ENCODE peak calls at places on chromosomes 5 and 9, in ten cellular contexts. One of them, this sample, is unnamed.

GRCh38 chr9:134694714-134695113 is 53.1 kb downstream of the COL5A1 start:
- DNase-seq in Calu3: no peak
- DNase-seq in anterior cingulate cortex: no peak
- DNase-seq in NCI-H2107: no peak
- DNase-seq in naive thymus-derived CD8-positive, alpha-beta T cell: no peak
- DNase-seq in fibroblast of lung: no peak
- DNase-seq in activated CD4-positive, alpha-beta T cell treated with anti-CD3 and anti-CD28 coated beads for 1 hour: no peak
- DNase-seq in transverse colon: no peak
- DNase-seq in mammary epithelial cell: no peak
- DNase-seq in endothelial cell: no peak
- DNase-seq in this sample: no peak

GRCh38 chr5:53008751-53009150 is 19.6 kb downstream of the ITGA2 start:
- DNase-seq in anterior cingulate cortex: no peak
- DNase-seq in activated CD4-positive, alpha-beta T cell treated with anti-CD3 and anti-CD28 coated beads for 1 hour: no peak
- DNase-seq in NCI-H2107: no peak
- DNase-seq in naive thymus-derived CD8-positive, alpha-beta T cell: no peak
- DNase-seq in transverse colon: no peak
- DNase-seq in endothelial cell: no peak
- DNase-seq in Calu3: no peak
- DNase-seq in mammary epithelial cell: peak; percentile 85
- DNase-seq in fibroblast of lung: no peak
- DNase-seq in this sample: no peak

GRCh38 chr5:67202830-67203229 is 6.2 kb upstream of the CD180 start:
- DNase-seq in fibroblast of lung: no peak
- DNase-seq in transverse colon: no peak
- DNase-seq in anterior cingulate cortex: no peak
- DNase-seq in mammary epithelial cell: peak; percentile 42
- DNase-seq in Calu3: no peak
- DNase-seq in endothelial cell: no peak
- DNase-seq in activated CD4-positive, alpha-beta T cell treated with anti-CD3 and anti-CD28 coated beads for 1 hour: no peak
- DNase-seq in NCI-H2107: no peak
- DNase-seq in naive thymus-derived CD8-positive, alpha-beta T cell: no peak
- DNase-seq in this sample: peak; percentile 25

GRCh38 chr5:59036274-59036961 is 453.5 kb downstream of the RAB3C start:
- DNase-seq in naive thymus-derived CD8-positive, alpha-beta T cell: peak; percentile 46
- DNase-seq in Calu3: peak; percentile 17
- DNase-seq in activated CD4-positive, alpha-beta T cell treated with anti-CD3 and anti-CD28 coated beads for 1 hour: peak; percentile 16
- DNase-seq in endothelial cell: no peak
- DNase-seq in mammary epithelial cell: peak; percentile 93
- DNase-seq in fibroblast of lung: peak; percentile 99
- DNase-seq in NCI-H2107: no peak
- DNase-seq in transverse colon: peak; percentile 23
- DNase-seq in anterior cingulate cortex: no peak
- DNase-seq in this sample: no peak

GRCh38 chr9:84804948-84805694 is 135.6 kb downstream of the NTRK2 start:
- DNase-seq in endothelial cell: no peak
- DNase-seq in mammary epithelial cell: no peak
- DNase-seq in NCI-H2107: no peak
- DNase-seq in anterior cingulate cortex: no peak
- DNase-seq in activated CD4-positive, alpha-beta T cell treated with anti-CD3 and anti-CD28 coated beads for 1 hour: no peak
- DNase-seq in naive thymus-derived CD8-positive, alpha-beta T cell: no peak
- DNase-seq in Calu3: no peak
- DNase-seq in transverse colon: no peak
- DNase-seq in fibroblast of lung: no peak
- DNase-seq in this sample: no peak

GRCh38 chr5:36739751-36740221 is 133.4 kb downstream of the SLC1A3 start:
- DNase-seq in NCI-H2107: peak; percentile 50
- DNase-seq in anterior cingulate cortex: no peak
- DNase-seq in mammary epithelial cell: peak; percentile 55
- DNase-seq in endothelial cell: peak; percentile 89
- DNase-seq in naive thymus-derived CD8-positive, alpha-beta T cell: peak; percentile 67
- DNase-seq in transverse colon: peak; percentile 86
- DNase-seq in Calu3: peak; percentile 83
- DNase-seq in fibroblast of lung: peak; percentile 77
- DNase-seq in activated CD4-positive, alpha-beta T cell treated with anti-CD3 and anti-CD28 coated beads for 1 hour: peak; percentile 32
- DNase-seq in this sample: peak; percentile 69

GRCh38 chr5:919356-920000 is 26.8 kb downstream of the TRIP13 start:
- DNase-seq in fibroblast of lung: no peak
- DNase-seq in NCI-H2107: no peak
- DNase-seq in naive thymus-derived CD8-positive, alpha-beta T cell: no peak
- DNase-seq in anterior cingulate cortex: no peak
- DNase-seq in endothelial cell: no peak
- DNase-seq in activated CD4-positive, alpha-beta T cell treated with anti-CD3 and anti-CD28 coated beads for 1 hour: no peak
- DNase-seq in transverse colon: no peak
- DNase-seq in Calu3: no peak
- DNase-seq in mammary epithelial cell: no peak
- DNase-seq in this sample: no peak

GRCh38 chr5:56147106-56147505 is 86.0 kb downstream of the ANKRD55 start:
- DNase-seq in Calu3: no peak
- DNase-seq in naive thymus-derived CD8-positive, alpha-beta T cell: no peak
- DNase-seq in anterior cingulate cortex: no peak
- DNase-seq in fibroblast of lung: no peak
- DNase-seq in mammary epithelial cell: no peak
- DNase-seq in endothelial cell: no peak
- DNase-seq in activated CD4-positive, alpha-beta T cell treated with anti-CD3 and anti-CD28 coated beads for 1 hour: no peak
- DNase-seq in NCI-H2107: no peak
- DNase-seq in transverse colon: no peak
- DNase-seq in this sample: no peak

GRCh38 chr5:79831910-79832309 is 142.3 kb downstream of the CMYA5 start:
- DNase-seq in NCI-H2107: no peak
- DNase-seq in naive thymus-derived CD8-positive, alpha-beta T cell: no peak
- DNase-seq in fibroblast of lung: no peak
- DNase-seq in endothelial cell: no peak
- DNase-seq in anterior cingulate cortex: no peak
- DNase-seq in transverse colon: no peak
- DNase-seq in Calu3: no peak
- DNase-seq in activated CD4-positive, alpha-beta T cell treated with anti-CD3 and anti-CD28 coated beads for 1 hour: no peak
- DNase-seq in mammary epithelial cell: no peak
- DNase-seq in this sample: no peak

GRCh38 chr5:138282918-138283742 is 8.7 kb upstream of the GFRA3 start:
- DNase-seq in fibroblast of lung: peak; percentile 65
- DNase-seq in endothelial cell: peak; percentile 63
- DNase-seq in anterior cingulate cortex: no peak
- DNase-seq in NCI-H2107: no peak
- DNase-seq in transverse colon: peak; percentile 16
- DNase-seq in Calu3: peak; percentile 50
- DNase-seq in activated CD4-positive, alpha-beta T cell treated with anti-CD3 and anti-CD28 coated beads for 1 hour: no peak
- DNase-seq in naive thymus-derived CD8-positive, alpha-beta T cell: no peak
- DNase-seq in mammary epithelial cell: peak; percentile 37
- DNase-seq in this sample: no peak

GRCh38 chr9:130779153-130779855 is 55.8 kb upstream of the ABL1 start:
- DNase-seq in transverse colon: no peak
- DNase-seq in Calu3: no peak
- DNase-seq in fibroblast of lung: peak; percentile 54
- DNase-seq in endothelial cell: no peak
- DNase-seq in anterior cingulate cortex: no peak
- DNase-seq in NCI-H2107: no peak
- DNase-seq in mammary epithelial cell: no peak
- DNase-seq in activated CD4-positive, alpha-beta T cell treated with anti-CD3 and anti-CD28 coated beads for 1 hour: no peak
- DNase-seq in naive thymus-derived CD8-positive, alpha-beta T cell: no peak
- DNase-seq in this sample: no peak

GRCh38 chr5:151812757-151813309 is 41.1 kb downstream of the G3BP1 start:
- DNase-seq in Calu3: no peak
- DNase-seq in NCI-H2107: no peak
- DNase-seq in mammary epithelial cell: no peak
- DNase-seq in naive thymus-derived CD8-positive, alpha-beta T cell: no peak
- DNase-seq in anterior cingulate cortex: no peak
- DNase-seq in fibroblast of lung: peak; percentile 43
- DNase-seq in transverse colon: no peak
- DNase-seq in endothelial cell: no peak
- DNase-seq in activated CD4-positive, alpha-beta T cell treated with anti-CD3 and anti-CD28 coated beads for 1 hour: no peak
- DNase-seq in this sample: no peak

GRCh38 chr5:58019614-58020013 is 440.3 kb downstream of the PLK2 start:
- DNase-seq in Calu3: no peak
- DNase-seq in naive thymus-derived CD8-positive, alpha-beta T cell: no peak
- DNase-seq in fibroblast of lung: no peak
- DNase-seq in endothelial cell: no peak
- DNase-seq in NCI-H2107: no peak
- DNase-seq in anterior cingulate cortex: no peak
- DNase-seq in activated CD4-positive, alpha-beta T cell treated with anti-CD3 and anti-CD28 coated beads for 1 hour: no peak
- DNase-seq in mammary epithelial cell: no peak
- DNase-seq in transverse colon: peak; percentile 12
- DNase-seq in this sample: no peak

GRCh38 chr9:85172001-85172978 is 502.8 kb downstream of the NTRK2 start:
- DNase-seq in mammary epithelial cell: peak; percentile 93
- DNase-seq in NCI-H2107: no peak
- DNase-seq in anterior cingulate cortex: no peak
- DNase-seq in fibroblast of lung: no peak
- DNase-seq in Calu3: no peak
- DNase-seq in activated CD4-positive, alpha-beta T cell treated with anti-CD3 and anti-CD28 coated beads for 1 hour: no peak
- DNase-seq in naive thymus-derived CD8-positive, alpha-beta T cell: no peak
- DNase-seq in transverse colon: no peak
- DNase-seq in endothelial cell: no peak
- DNase-seq in this sample: no peak

GRCh38 chr5:74429495-74429894 is 211.0 kb downstream of the ENC1 start:
- DNase-seq in fibroblast of lung: no peak
- DNase-seq in anterior cingulate cortex: no peak
- DNase-seq in NCI-H2107: no peak
- DNase-seq in transverse colon: no peak
- DNase-seq in naive thymus-derived CD8-positive, alpha-beta T cell: no peak
- DNase-seq in activated CD4-positive, alpha-beta T cell treated with anti-CD3 and anti-CD28 coated beads for 1 hour: no peak
- DNase-seq in mammary epithelial cell: no peak
- DNase-seq in endothelial cell: no peak
- DNase-seq in Calu3: no peak
- DNase-seq in this sample: no peak

GRCh38 chr5:36701085-36701691 is 94.8 kb downstream of the SLC1A3 start:
- DNase-seq in anterior cingulate cortex: no peak
- DNase-seq in Calu3: no peak
- DNase-seq in endothelial cell: no peak
- DNase-seq in naive thymus-derived CD8-positive, alpha-beta T cell: no peak
- DNase-seq in activated CD4-positive, alpha-beta T cell treated with anti-CD3 and anti-CD28 coated beads for 1 hour: no peak
- DNase-seq in mammary epithelial cell: no peak
- DNase-seq in transverse colon: no peak
- DNase-seq in NCI-H2107: no peak
- DNase-seq in fibroblast of lung: peak; percentile 47
- DNase-seq in this sample: no peak

GRCh38 chr5:160192424-160192823 is 36.9 kb upstream of the FABP6 start:
- DNase-seq in transverse colon: no peak
- DNase-seq in activated CD4-positive, alpha-beta T cell treated with anti-CD3 and anti-CD28 coated beads for 1 hour: no peak
- DNase-seq in Calu3: no peak
- DNase-seq in NCI-H2107: no peak
- DNase-seq in anterior cingulate cortex: no peak
- DNase-seq in fibroblast of lung: no peak
- DNase-seq in naive thymus-derived CD8-positive, alpha-beta T cell: no peak
- DNase-seq in mammary epithelial cell: no peak
- DNase-seq in endothelial cell: no peak
- DNase-seq in this sample: no peak

GRCh38 chr5:106481375-106481774 is 1189.4 kb downstream of the EFNA5 start:
- DNase-seq in NCI-H2107: no peak
- DNase-seq in activated CD4-positive, alpha-beta T cell treated with anti-CD3 and anti-CD28 coated beads for 1 hour: no peak
- DNase-seq in fibroblast of lung: peak; percentile 23
- DNase-seq in anterior cingulate cortex: no peak
- DNase-seq in Calu3: no peak
- DNase-seq in naive thymus-derived CD8-positive, alpha-beta T cell: no peak
- DNase-seq in mammary epithelial cell: no peak
- DNase-seq in transverse colon: no peak
- DNase-seq in endothelial cell: no peak
- DNase-seq in this sample: no peak

GRCh38 chr9:117414220-117414905 is 494 bp downstream of the ASTN2 start:
- DNase-seq in transverse colon: no peak
- DNase-seq in naive thymus-derived CD8-positive, alpha-beta T cell: no peak
- DNase-seq in anterior cingulate cortex: no peak
- DNase-seq in activated CD4-positive, alpha-beta T cell treated with anti-CD3 and anti-CD28 coated beads for 1 hour: no peak
- DNase-seq in Calu3: peak; percentile 1
- DNase-seq in mammary epithelial cell: peak; percentile 18
- DNase-seq in fibroblast of lung: no peak
- DNase-seq in NCI-H2107: no peak
- DNase-seq in endothelial cell: peak; percentile 46
- DNase-seq in this sample: no peak

GRCh38 chr5:173778784-173779304 is 109.3 kb upstream of the CPEB4 start:
- DNase-seq in Calu3: peak; percentile 40
- DNase-seq in mammary epithelial cell: no peak
- DNase-seq in activated CD4-positive, alpha-beta T cell treated with anti-CD3 and anti-CD28 coated beads for 1 hour: no peak
- DNase-seq in anterior cingulate cortex: no peak
- DNase-seq in endothelial cell: no peak
- DNase-seq in naive thymus-derived CD8-positive, alpha-beta T cell: no peak
- DNase-seq in transverse colon: no peak
- DNase-seq in fibroblast of lung: peak; percentile 41
- DNase-seq in NCI-H2107: no peak
- DNase-seq in this sample: no peak

GRCh38 chr9:89811896-89812450 is 207.2 kb downstream of the GADD45G start:
- DNase-seq in NCI-H2107: no peak
- DNase-seq in mammary epithelial cell: no peak
- DNase-seq in transverse colon: no peak
- DNase-seq in fibroblast of lung: no peak
- DNase-seq in endothelial cell: no peak
- DNase-seq in Calu3: no peak
- DNase-seq in anterior cingulate cortex: no peak
- DNase-seq in activated CD4-positive, alpha-beta T cell treated with anti-CD3 and anti-CD28 coated beads for 1 hour: no peak
- DNase-seq in naive thymus-derived CD8-positive, alpha-beta T cell: no peak
- DNase-seq in this sample: no peak

This sample was measured in CD8-positive, alpha-beta memory T cell.